ENCODE peak calls at places on chromosomes 1 and 21, in eight cellular contexts. K is tibial nerve, J is anterior cingulate cortex, V is HS-5, Y is fibroblast of the conjunctiva, T is HFF-Myc, F is GM12891, R is H9. Z is an unnamed sample.

GRCh38 chr1:25958475-25958874 is 39.4 kb downstream of the PAFAH2 start:
- DNase-seq in K (no peak), J (no peak), V (peak), Y (no peak), T (peak), F (no peak), R (no peak), Z (no peak)

GRCh38 chr1:30191154-30191702 is 532.2 kb downstream of the MATN1 start:
- DNase-seq in K (peak), J (no peak), V (peak), Y (peak), T (peak), F (no peak), R (no peak), Z (peak)

GRCh38 chr1:183646780-183647179 is 6.3 kb downstream of the APOBEC4 start:
- DNase-seq in K (no peak), J (no peak), V (no peak), Y (no peak), T (no peak), F (no peak), R (no peak), Z (no peak)

GRCh38 chr1:106962591-106962990 is 93.9 kb upstream of the PRMT6 start:
- DNase-seq in K (no peak), J (no peak), V (no peak), Y (peak), T (no peak), F (no peak), R (no peak), Z (no peak)

GRCh38 chr21:25953659-25954058 is 216.9 kb downstream of the APP start:
- DNase-seq in K (no peak), J (no peak), V (no peak), Y (no peak), T (no peak), F (no peak), R (no peak), Z (no peak)

GRCh38 chr21:45467221-45467779 is 62.3 kb downstream of the COL18A1 start:
- DNase-seq in K (no peak), J (no peak), V (no peak), Y (no peak), T (no peak), F (no peak), R (no peak), Z (no peak)

GRCh38 chr1:237154173-237154572 is 112.2 kb downstream of the RYR2 start:
- DNase-seq in K (no peak), J (no peak), V (peak), Y (no peak), T (no peak), F (no peak), R (no peak), Z (no peak)

GRCh38 chr1:113756461-113756860 is 2.8 kb downstream of the PHTF1 start:
- DNase-seq in K (no peak), J (no peak), V (no peak), Y (no peak), T (no peak), F (no peak), R (no peak), Z (no peak)